ENCODE peak calls at places on chromosome 10, in four cellular contexts. K is endothelial cell of umbilical vein, S is heart left ventricle, Q is uterus. V is an unnamed sample. For H3K4me1, the result is how much of the 10 kb centered on the place peaks cover.

GRCh38 chr10:58017719-58018367 is 249.9 kb downstream of the IPMK start:
- DNase-seq in S (no peak), K (peak), Q (no peak), V (no peak)

GRCh38 chr10:51063659-51064535 is 10.4 kb upstream of the PRKG1 start:
- DNase-seq in K (peak), S (no peak), Q (no peak), V (no peak)

GRCh38 chr10:114703377-114704125 is 45.5 kb upstream of the ABLIM1 start:
- DNase-seq in S (no peak), K (peak), Q (no peak), V (no peak)

GRCh38 chr10:89916481-89916880 is 215.1 kb downstream of the KIF20B start:
- DNase-seq in K (no peak), S (no peak), Q (no peak), V (no peak)

GRCh38 chr10:59234814-59235429 is 58.5 kb downstream of the PHYHIPL start:
- DNase-seq in S (no peak), K (peak), Q (no peak), V (no peak)

GRCh38 chr10:789831-790701 is 100.6 kb upstream of the DIP2C start:
- DNase-seq in S (no peak), Q (no peak), K (no peak), V (no peak)

GRCh38 chr10:108632044-108632443 is 1291.3 kb downstream of the XPNPEP1 start:
- DNase-seq in K (no peak), Q (no peak), S (no peak), V (no peak)

GRCh38 chr10:110510086-110510485 is 12.4 kb downstream of the DUSP5 start:
- DNase-seq in Q (no peak), K (no peak), S (no peak), V (no peak)

GRCh38 chr10:45001382-45002148 is 842 bp downstream of the ZNF22 start:
- DNase-seq in Q (peak), S (peak), K (peak), V (no peak)

GRCh38 chr10:132805599-132805998 is 19.7 kb upstream of the NKX6-2 start:
- DNase-seq in Q (no peak), K (no peak), S (no peak), V (no peak)

GRCh38 chr10:90930971-90931841 is 10.3 kb upstream of the ANKRD1 start:
- DNase-seq in K (peak), S (peak), Q (peak), V (no peak)

GRCh38 chr10:50577681-50578350 is 45.9 kb downstream of the SGMS1 start:
- DNase-seq in S (peak), Q (no peak), K (peak), V (no peak)

GRCh38 chr10:118798186-118798811 is 43.5 kb upstream of the CACUL1 start:
- DNase-seq in S (no peak), K (no peak), Q (peak), V (no peak)

GRCh38 chr10:16952010-16952550 is 134.9 kb upstream of the RSU1 start:
- DNase-seq in Q (no peak), S (no peak), K (peak), V (no peak)

GRCh38 chr10:83542774-83543291 is 596.5 kb upstream of the GHITM start:
- DNase-seq in S (no peak), K (no peak), Q (no peak), V (no peak)

GRCh38 chr10:118870467-118871243 is 115.9 kb upstream of the CACUL1 start:
- DNase-seq in Q (peak), S (peak), K (peak), V (no peak)

GRCh38 chr10:36675458-36675880 is 449.9 kb upstream of the ANKRD30A start:
- DNase-seq in S (no peak), Q (no peak), K (no peak), V (no peak)

GRCh38 chr10:129005804-129006203 is 461.2 kb upstream of the MGMT start:
- DNase-seq in K (no peak), Q (no peak), S (no peak), V (no peak)

GRCh38 chr10:69726850-69727249 is 74.9 kb upstream of the COL13A1 start:
- DNase-seq in K (no peak), S (no peak), Q (no peak), V (no peak)

GRCh38 chr10:25869067-25869591 is 64.9 kb upstream of the MYO3A start:
- DNase-seq in Q (no peak), S (no peak), K (no peak), V (no peak)

GRCh38 chr10:132627736-132628512 is 90.3 kb downstream of the INPP5A start:
- DNase-seq in S (peak), K (peak), Q (peak), V (peak)

GRCh38 chr10:46075869-46076268 is 29.8 kb upstream of the MSMB start:
- DNase-seq in K (no peak), Q (no peak), S (no peak), V (no peak)

GRCh38 chr10:30207485-30208052 is 141.5 kb downstream of the MTPAP start:
- DNase-seq in Q (no peak), S (no peak), K (peak), V (no peak)

GRCh38 chr10:61232780-61233179 is 220.4 kb downstream of the TMEM26 start:
- DNase-seq in K (no peak), S (no peak), Q (no peak), V (no peak)

GRCh38 chr10:90674927-90675326 is 182.9 kb downstream of the HTR7 start:
- DNase-seq in K (no peak), Q (no peak), S (no peak), V (peak)

GRCh38 chr10:45224219-45224841 is 91.1 kb downstream of the OR13A1 start:
- DNase-seq in Q (no peak), K (no peak), S (no peak), V (no peak)

GRCh38 chr10:70664702-70665195 is 7.6 kb upstream of the ADAMTS14 start:
- DNase-seq in K (no peak), S (peak), Q (no peak), V (no peak)

GRCh38 chr10:103507235-103508191 is 14.0 kb downstream of the NEURL1 start:
- DNase-seq in Q (no peak), K (no peak), S (no peak), V (no peak)

GRCh38 chr10:29554660-29555059 is 80.1 kb downstream of the SVIL start:
- DNase-seq in S (no peak), Q (no peak), K (no peak), V (no peak)

GRCh38 chr10:22606164-22606614 is 108.2 kb downstream of the PIP4K2A start:
- DNase-seq in Q (no peak), S (no peak), K (peak), V (no peak)

GRCh38 chr10:86368046-86368445 is 1.5 kb upstream of the GRID1 start:
- DNase-seq in S (no peak), Q (no peak), K (no peak), V (no peak)

GRCh38 chr10:48459270-48460147 is 145.4 kb downstream of the ARHGAP22 start:
- DNase-seq in K (no peak), S (no peak), Q (no peak), V (no peak)

GRCh38 chr10:58460157-58460556 is 52.5 kb upstream of the BICC1 start:
- DNase-seq in Q (no peak), K (no peak), S (no peak), V (no peak)

GRCh38 chr10:79090134-79090803 is 21.5 kb downstream of the ZMIZ1 start:
- DNase-seq in K (peak), S (no peak), Q (no peak), V (no peak)
- H3K4me1 ChIP-seq in K (under half), S (half or more), Q (under half), V (under half)

GRCh38 chr10:77592946-77593636 is 44.5 kb downstream of the KCNMA1 start:
- DNase-seq in S (peak), K (peak), Q (no peak), V (peak)
- H3K27ac ChIP-seq in S (no peak), K (no peak), Q (no peak), V (peak)

GRCh38 chr10:14533295-14533694 is 202.6 kb upstream of the FRMD4A start:
- DNase-seq in Q (no peak), S (no peak), K (no peak), V (no peak)

GRCh38 chr10:14530465-14530864 is 199.7 kb upstream of the FRMD4A start:
- DNase-seq in K (no peak), Q (no peak), S (no peak), V (no peak)

GRCh38 chr10:14535497-14536199 is 204.9 kb upstream of the FRMD4A start:
- DNase-seq in Q (no peak), S (no peak), K (no peak), V (no peak)

GRCh38 chr10:14534152-14534551 is 203.4 kb upstream of the FRMD4A start:
- DNase-seq in S (no peak), Q (no peak), K (no peak), V (no peak)

DNA sequence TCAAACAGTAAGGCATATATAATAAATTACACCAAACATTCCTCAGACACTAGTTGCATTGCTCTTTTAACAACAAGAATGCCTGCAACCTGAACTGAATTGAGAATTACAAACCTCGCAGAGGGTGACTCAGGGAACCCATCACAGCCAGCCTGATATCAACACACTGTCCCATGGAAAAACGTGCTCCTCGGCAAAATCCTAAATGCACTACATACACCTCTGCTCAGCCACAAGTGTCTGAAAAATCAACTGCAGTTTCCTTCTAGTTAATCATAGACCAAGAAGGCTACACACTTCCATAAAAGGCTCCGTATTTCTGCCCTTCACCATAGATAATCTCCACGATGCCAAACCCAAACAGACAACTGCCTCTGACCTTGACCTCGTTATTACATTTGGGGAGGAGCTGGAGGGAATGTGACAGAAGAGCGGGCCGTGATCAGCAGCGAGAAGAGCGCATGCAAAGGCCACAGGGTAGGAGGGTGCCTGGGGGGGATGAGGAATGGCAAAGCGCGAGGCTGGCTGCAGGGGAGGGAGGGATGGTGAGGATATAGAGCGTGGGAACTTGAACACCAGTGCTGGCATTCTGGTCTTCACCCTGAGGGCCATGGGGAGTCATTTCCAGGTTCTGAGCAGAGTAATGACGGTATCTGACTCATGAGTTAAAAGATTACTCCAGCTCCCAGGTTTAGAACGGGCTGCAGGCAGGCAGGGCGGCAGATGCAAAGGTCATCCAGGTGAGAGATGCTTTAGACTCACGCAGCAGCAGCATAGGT is 201.9 kb upstream of the FRMD4A start:
- DNase-seq in K (no peak), S (no peak), Q (no peak), V (no peak)
- H3K4me1 ChIP-seq in K (under half), S (under half), Q (under half), V (under half)

GRCh38 chr10:3714957-3715356 is 70.1 kb downstream of the KLF6 start:
- DNase-seq in K (no peak), S (no peak), Q (no peak), V (no peak)
- H3K27ac ChIP-seq in K (no peak), S (no peak), Q (no peak), V (no peak)

GRCh38 chr10:33335800-33336605 is 1.5 kb upstream of the NRP1 start:
- DNase-seq in S (peak), Q (peak), K (peak), V (no peak)

GRCh38 chr10:33334839-33335549 is 527 bp upstream of the NRP1 start:
- DNase-seq in K (peak), S (peak), Q (peak), V (no peak)

GRCh38 chr10:33335550-33335799 is 1.0 kb upstream of the NRP1 start:
- DNase-seq in S (no peak), K (no peak), Q (no peak), V (no peak)

GRCh38 chr10:33337335-33337854 is 2.9 kb upstream of the NRP1 start:
- DNase-seq in Q (no peak), S (peak), K (no peak), V (no peak)

GRCh38 chr10:33336606-33337334 is 2.3 kb upstream of the NRP1 start:
- DNase-seq in K (peak), Q (peak), S (peak), V (no peak)
- H3K4me1 ChIP-seq in K (under half), Q (under half), S (under half), V (under half)

GRCh38 chr10:94023909-94024308 is 30.2 kb downstream of the PLCE1 start:
- DNase-seq in S (no peak), Q (no peak), K (no peak), V (no peak)

GRCh38 chr10:94016727-94017714 is 23.3 kb downstream of the PLCE1 start:
- DNase-seq in S (no peak), K (no peak), Q (no peak), V (no peak)

GRCh38 chr10:94012834-94013830 is 19.4 kb downstream of the PLCE1 start:
- DNase-seq in S (no peak), Q (no peak), K (no peak), V (no peak)

GRCh38 chr10:94018107-94018506 is 24.4 kb downstream of the PLCE1 start:
- DNase-seq in K (no peak), S (no peak), Q (no peak), V (no peak)
- H3K27ac ChIP-seq in K (no peak), S (no peak), Q (peak), V (no peak)

GRCh38 chr10:6047326-6047611 is 14.9 kb downstream of the IL2RA start:
- DNase-seq in K (no peak), S (no peak), Q (no peak), V (no peak)
- H3K4me1 ChIP-seq in K (under half), S (under half), Q (under half), V (under half)

GRCh38 chr10:124322191-124322980 is 96.3 kb downstream of the OAT start:
- DNase-seq in Q (no peak), K (no peak), S (no peak), V (no peak)
- H3K27ac ChIP-seq in Q (no peak), K (no peak), S (no peak), V (no peak)

V was measured in thoracic aorta.